ENCODE peak calls at places on chromosome 16, in ten cellular contexts. A is epithelial cell of esophagus, X is right lobe of liver, N is glutamatergic neuron, S is hepatocyte, Z is progenitor cell of endocrine pancreas, K is astrocyte of the spinal cord, M is fibroblast of pulmonary artery, R is BE2C, V is endothelial cell. W is an unnamed sample.

GRCh38 chr16:28067604-28068382 is 4.3 kb upstream of the GSG1L start:
- DNase-seq in A (no peak), X (peak; percentile 37), N (no peak), S (no peak), Z (no peak), K (peak; percentile 75), M (peak; percentile 51), R (no peak), V (no peak), W (no peak)

GRCh38 chr16:56795011-56795410 is 65.1 kb downstream of the NUP93 start:
- DNase-seq in A (no peak), X (no peak), N (no peak), S (no peak), Z (no peak), K (no peak), M (no peak), R (no peak), V (no peak), W (no peak)

GRCh38 chr16:57061084-57061905 is 31.1 kb upstream of the CPNE2 start:
- DNase-seq in A (peak; percentile 61), X (peak; percentile 97), N (peak; percentile 55), S (no peak), Z (no peak), K (no peak), M (peak; percentile 69), R (peak; percentile 75), V (no peak), W (no peak)

GRCh38 chr16:4685776-4686496 is 7.4 kb upstream of the NUDT16L1 start:
- DNase-seq in A (no peak), X (no peak), N (no peak), S (peak; percentile 4), Z (no peak), K (no peak), M (no peak), R (no peak), V (no peak), W (no peak)

GRCh38 chr16:15949210-15950166 is at the start of gene ABCC1:
- DNase-seq in A (peak; percentile 59), X (peak; percentile 61), N (peak; percentile 59), S (peak; percentile 68), Z (peak; percentile 34), K (no peak), M (no peak), R (peak; percentile 64), V (peak; percentile 23), W (peak; percentile 18)

GRCh38 chr16:48256579-48257177 is 9.3 kb upstream of the ABCC11 start:
- DNase-seq in A (no peak), X (no peak), N (no peak), S (no peak), Z (no peak), K (no peak), M (no peak), R (no peak), V (no peak), W (no peak)

GRCh38 chr16:15891508-15891907 is 3.1 kb upstream of the CEP20 start:
- DNase-seq in A (no peak), X (no peak), N (no peak), S (no peak), Z (no peak), K (no peak), M (no peak), R (no peak), V (no peak), W (no peak)

GRCh38 chr16:27305342-27305741 is 8.4 kb upstream of the IL4R start:
- DNase-seq in A (no peak), X (no peak), N (no peak), S (no peak), Z (no peak), K (no peak), M (peak; percentile 76), R (no peak), V (no peak), W (no peak)

GRCh38 chr16:1763521-1764511 is 7.5 kb downstream of the NME3 start:
- DNase-seq in A (peak; percentile 41), X (no peak), N (peak; percentile 88), S (no peak), Z (no peak), K (peak; percentile 45), M (no peak), R (peak; percentile 70), V (peak; percentile 76), W (peak; percentile 67)
- TF ChIP-seq CTCF in A (no peak), X (peak; percentile 14), N (peak; percentile 64), S (peak; percentile 43), Z (peak; percentile 58), K (peak; percentile 66), M (peak; percentile 29), R (peak; percentile 46), V (peak; percentile 56), W (peak; percentile 62)

DNA sequence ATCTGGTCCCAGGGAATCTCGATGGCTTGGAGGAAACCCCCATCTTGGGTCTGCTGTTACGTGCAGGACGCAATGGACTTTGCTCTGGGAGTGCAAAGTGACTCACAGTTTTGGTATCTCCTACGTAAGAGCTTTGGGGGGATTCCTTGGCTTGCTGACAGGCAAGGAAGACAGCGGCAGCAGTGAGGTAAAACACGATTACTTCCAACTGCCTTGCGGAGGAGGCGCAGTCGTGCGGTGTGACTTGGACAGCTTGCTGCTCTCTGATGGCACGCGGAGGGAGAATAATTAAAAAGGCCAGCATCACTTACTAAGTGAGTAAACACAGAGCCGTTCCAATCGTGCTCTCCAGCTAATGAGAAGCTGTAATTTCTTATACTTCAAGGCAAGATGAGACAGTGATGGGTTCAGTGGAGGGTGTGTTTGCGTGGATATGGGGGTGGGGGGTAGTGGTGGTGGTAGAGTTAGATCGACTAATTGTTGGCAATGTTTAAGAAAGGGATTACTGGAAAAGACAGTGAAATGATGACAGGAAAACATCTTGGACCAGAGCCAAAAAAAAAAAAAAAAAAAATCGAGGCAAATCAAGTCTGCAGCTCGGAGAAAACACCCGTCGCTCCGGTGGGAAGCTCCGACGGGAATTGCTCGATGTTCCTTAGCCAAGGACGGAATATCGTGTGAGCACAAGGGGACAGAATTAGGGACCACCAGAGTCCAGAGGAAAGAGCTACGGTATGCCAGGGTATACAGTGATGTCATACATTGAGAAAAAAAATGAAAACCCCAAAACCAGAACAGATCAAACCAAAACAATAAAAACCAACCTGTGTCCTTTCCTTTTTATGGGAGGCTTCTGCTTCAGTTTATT is 184.9 kb upstream of the ZFHX3 start:
- DNase-seq in A (no peak), X (no peak), N (no peak), S (peak; percentile 82), Z (peak; percentile 21), K (peak; percentile 85), M (peak; percentile 99), R (peak; percentile 59), V (no peak), W (no peak)
- TF ChIP-seq CTCF in A (no peak), X (no peak), N (no peak), S (no peak), Z (no peak), K (no peak), M (no peak), R (no peak), V (no peak), W (no peak)

GRCh38 chr16:89102035-89102776 is 8.6 kb downstream of the ACSF3 start:
- DNase-seq in A (no peak), X (peak; percentile 35), N (no peak), S (no peak), Z (no peak), K (no peak), M (no peak), R (no peak), V (no peak), W (no peak)

GRCh38 chr16:89101303-89102034 is 7.8 kb downstream of the ACSF3 start:
- DNase-seq in A (no peak), X (no peak), N (no peak), S (no peak), Z (no peak), K (no peak), M (no peak), R (no peak), V (no peak), W (no peak)

GRCh38 chr16:89098767-89099430 is 5.2 kb downstream of the ACSF3 start:
- DNase-seq in A (no peak), X (no peak), N (no peak), S (no peak), Z (no peak), K (no peak), M (no peak), R (no peak), V (no peak), W (no peak)

GRCh38 chr16:89099905-89100304 is 6.3 kb downstream of the ACSF3 start:
- DNase-seq in A (no peak), X (no peak), N (no peak), S (no peak), Z (no peak), K (no peak), M (no peak), R (no peak), V (no peak), W (no peak)

DNA sequence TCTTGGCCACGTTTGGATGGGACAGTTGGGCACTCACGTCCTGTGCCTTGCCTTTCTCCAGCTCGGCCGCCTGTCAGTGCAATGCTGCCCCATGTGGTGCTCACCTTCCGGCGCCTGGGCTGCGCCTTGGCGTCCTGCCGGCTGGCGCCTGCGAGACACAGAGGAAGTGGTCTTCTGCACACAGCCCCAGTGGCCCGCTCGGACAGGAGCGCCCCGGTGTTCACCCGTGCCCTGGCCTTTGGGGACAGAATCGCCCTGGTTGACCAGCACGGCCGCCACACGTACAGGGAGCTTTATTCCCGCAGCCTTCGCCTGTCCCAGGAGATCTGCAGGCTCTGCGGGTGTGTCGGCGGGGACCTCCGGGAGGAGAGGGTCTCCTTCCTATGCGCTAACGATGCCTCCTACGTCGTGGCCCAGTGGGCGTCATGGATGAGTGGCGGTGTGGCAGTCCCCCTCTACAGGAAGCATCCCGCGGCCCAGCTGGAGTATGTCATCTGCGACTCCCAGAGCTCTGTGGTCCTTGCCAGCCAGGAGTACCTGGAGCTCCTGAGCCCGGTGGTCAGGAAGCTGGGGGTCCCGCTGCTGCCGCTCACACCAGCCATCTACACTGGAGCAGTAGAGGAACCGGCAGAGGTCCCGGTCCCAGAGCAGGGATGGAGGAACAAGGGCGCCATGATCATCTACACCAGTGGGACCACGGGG is 7.1 kb downstream of the ACSF3 start:
- DNase-seq in A (no peak), X (no peak), N (no peak), S (no peak), Z (no peak), K (no peak), M (no peak), R (no peak), V (no peak), W (no peak)
- TF ChIP-seq CTCF in A (no peak), X (no peak), N (no peak), S (no peak), Z (no peak), K (no peak), M (no peak), R (no peak), V (no peak), W (no peak)

GRCh38 chr16:19284207-19284606 is 1.3 kb upstream of the CLEC19A start:
- DNase-seq in A (peak; percentile 71), X (peak; percentile 60), N (no peak), S (no peak), Z (no peak), K (peak; percentile 3), M (no peak), R (no peak), V (no peak), W (no peak)

GRCh38 chr16:19285431-19285830 is at the start of gene CLEC19A:
- DNase-seq in A (no peak), X (no peak), N (no peak), S (no peak), Z (no peak), K (no peak), M (no peak), R (no peak), V (no peak), W (no peak)

GRCh38 chr16:19287241-19287640 is 1.7 kb downstream of the CLEC19A start:
- DNase-seq in A (no peak), X (no peak), N (no peak), S (no peak), Z (no peak), K (no peak), M (no peak), R (no peak), V (no peak), W (no peak)

GRCh38 chr16:19288872-19289799 is 3.6 kb downstream of the CLEC19A start:
- DNase-seq in A (no peak), X (no peak), N (no peak), S (no peak), Z (no peak), K (no peak), M (no peak), R (no peak), V (no peak), W (no peak)

DNA sequence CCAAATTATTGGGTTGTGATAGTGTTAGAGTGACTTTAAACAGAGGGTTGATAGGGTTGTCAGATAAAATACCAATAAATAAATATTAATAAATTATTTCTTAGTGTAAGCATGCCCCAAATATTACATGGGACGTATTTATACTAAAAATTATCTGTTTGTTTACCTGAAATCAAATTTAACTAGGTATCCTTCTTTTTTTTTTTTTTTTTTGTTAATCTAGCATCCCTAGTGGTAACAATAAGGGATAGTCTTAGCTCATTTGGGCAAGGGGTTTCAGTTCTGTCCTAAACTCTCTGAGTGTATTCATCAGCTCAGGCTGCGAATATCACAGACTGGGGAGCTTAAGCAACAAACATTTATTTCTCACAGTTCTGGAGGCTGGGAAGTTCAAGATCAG is 1.3 kb downstream of the CLEC19A start:
- DNase-seq in A (no peak), X (no peak), N (no peak), S (no peak), Z (no peak), K (no peak), M (no peak), R (no peak), V (no peak), W (no peak)
- TF ChIP-seq CTCF in A (no peak), X (no peak), N (no peak), S (no peak), Z (peak; percentile 17), K (no peak), M (no peak), R (no peak), V (no peak), W (no peak)